ENCODE peak calls at places on chromosomes 12 and 14, in nine cellular contexts. V is NCI-H1694; B is GM20000; U is mucosa of gallbladder; Z is AG10803; Q is Right ventricle myocardium superior; E is activated effector memory CD4-positive, alpha-beta T cell treated with Interleukin-2 at 50 U/mL for 16 hours; L is left lung; A is H7. D is an unnamed sample.

GRCh38 chr12:126551882-126552281 is 1486.6 kb downstream of the AACS start:
- DNase-seq in B (no peak), V (no peak), E (no peak), A (no peak), L (no peak), Z (no peak), Q (no peak), U (no peak), D (no peak)

GRCh38 chr14:47039336-47039735 is 387.8 kb upstream of the RPL10L start:
- DNase-seq in Z (no peak), U (no peak), Q (no peak), V (no peak), B (no peak), E (no peak), L (no peak), A (no peak), D (no peak)

GRCh38 chr14:58547649-58548048 is 90.1 kb upstream of the DACT1 start:
- DNase-seq in L (no peak), B (no peak), Q (no peak), U (no peak), A (no peak), Z (no peak), V (no peak), E (no peak), D (no peak)

GRCh38 chr14:99327050-99327449 is 55.1 kb upstream of the BCL11B start:
- DNase-seq in Q (no peak), Z (no peak), V (no peak), U (no peak), E (no peak), L (no peak), A (peak; percentile 54), B (no peak), D (no peak)

GRCh38 chr12:118711185-118711584 is 270.2 kb upstream of the SRRM4 start:
- DNase-seq in V (no peak), U (no peak), Q (no peak), B (no peak), A (no peak), Z (no peak), L (no peak), E (no peak), D (no peak)

GRCh38 chr12:68222336-68222735 is 3.3 kb downstream of the IL26 start:
- DNase-seq in A (no peak), U (no peak), B (no peak), E (no peak), Z (no peak), L (no peak), Q (no peak), V (peak; percentile 76), D (no peak)

GRCh38 chr14:77051101-77051500 is 22.6 kb upstream of the IRF2BPL start:
- DNase-seq in V (no peak), B (no peak), Q (peak; percentile 88), U (no peak), Z (no peak), A (no peak), L (peak; percentile 86), E (no peak), D (no peak)

GRCh38 chr12:26658991-26659390 is 174.0 kb downstream of the ITPR2 start:
- DNase-seq in L (no peak), Z (peak; percentile 84), A (no peak), B (no peak), E (no peak), Q (no peak), U (no peak), V (no peak), D (no peak)

GRCh38 chr12:115437061-115437567 is 753.1 kb upstream of the TBX3 start:
- DNase-seq in A (no peak), Z (peak; percentile 47), B (no peak), L (no peak), E (no peak), U (no peak), V (no peak), Q (peak; percentile 38), D (no peak)

GRCh38 chr12:77841467-77842054 is 10.9 kb downstream of the NAV3 start:
- DNase-seq in U (no peak), B (no peak), Z (no peak), E (no peak), A (no peak), L (no peak), V (no peak), Q (no peak), D (no peak)

GRCh38 chr14:65297744-65298143 is 114.8 kb upstream of the FUT8 start:
- DNase-seq in Q (no peak), A (no peak), B (no peak), L (no peak), E (no peak), Z (no peak), U (peak; percentile 65), V (no peak), D (no peak)

GRCh38 chr14:101065696-101066694 is 162.5 kb upstream of the RTL1 start:
- DNase-seq in Z (no peak), A (no peak), U (no peak), L (peak; percentile 57), Q (peak; percentile 26), B (no peak), E (no peak), V (no peak), D (no peak)

D was measured in KG1.